ENCODE peak calls at places on chromosome 11, in seven cellular contexts. One of them, this sample, is unnamed.

GRCh38 chr11:18457435-18457834 is 1.8 kb downstream of the LDHAL6A start:
- DNase-seq in HTR-8/SVneo: peak; percentile 7
- DNase-seq in heart left ventricle: no peak
- DNase-seq in tibial artery: no peak
- DNase-seq in NCI-H1417: no peak
- DNase-seq in activated CD4-positive, alpha-beta memory T cell treated with anti-CD3 and anti-CD28 coated beads, Interleukin-2, amount 10 ng/mL, durations not matched to agents 7 days and 5 days: no peak
- DNase-seq in stimulated activated CD4-positive, alpha-beta T cell treated with anti-CD3 and anti-CD28 coated beads, Interleukin-12 subunit alpha, Interleukin-12 subunit beta, amount 100 ng/mL, for 48 hours: no peak
- DNase-seq in this sample: no peak

GRCh38 chr11:130945945-130946344 is 29.7 kb upstream of the SNX19 start:
- DNase-seq in HTR-8/SVneo: no peak
- DNase-seq in heart left ventricle: peak; percentile 64
- DNase-seq in tibial artery: peak; percentile 57
- DNase-seq in NCI-H1417: no peak
- DNase-seq in activated CD4-positive, alpha-beta memory T cell treated with anti-CD3 and anti-CD28 coated beads, Interleukin-2, amount 10 ng/mL, durations not matched to agents 7 days and 5 days: no peak
- DNase-seq in stimulated activated CD4-positive, alpha-beta T cell treated with anti-CD3 and anti-CD28 coated beads, Interleukin-12 subunit alpha, Interleukin-12 subunit beta, amount 100 ng/mL, for 48 hours: no peak
- DNase-seq in this sample: no peak

GRCh38 chr11:106137061-106137460 is 59.6 kb downstream of the AASDHPPT start:
- DNase-seq in HTR-8/SVneo: no peak
- DNase-seq in heart left ventricle: no peak
- DNase-seq in tibial artery: no peak
- DNase-seq in NCI-H1417: no peak
- DNase-seq in activated CD4-positive, alpha-beta memory T cell treated with anti-CD3 and anti-CD28 coated beads, Interleukin-2, amount 10 ng/mL, durations not matched to agents 7 days and 5 days: no peak
- DNase-seq in stimulated activated CD4-positive, alpha-beta T cell treated with anti-CD3 and anti-CD28 coated beads, Interleukin-12 subunit alpha, Interleukin-12 subunit beta, amount 100 ng/mL, for 48 hours: no peak
- DNase-seq in this sample: no peak

GRCh38 chr11:65225284-65226102 is 36.3 kb upstream of the POLA2 start:
- DNase-seq in HTR-8/SVneo: no peak
- DNase-seq in heart left ventricle: peak; percentile 81
- DNase-seq in tibial artery: peak; percentile 59
- DNase-seq in NCI-H1417: no peak
- DNase-seq in activated CD4-positive, alpha-beta memory T cell treated with anti-CD3 and anti-CD28 coated beads, Interleukin-2, amount 10 ng/mL, durations not matched to agents 7 days and 5 days: peak; percentile 64
- DNase-seq in stimulated activated CD4-positive, alpha-beta T cell treated with anti-CD3 and anti-CD28 coated beads, Interleukin-12 subunit alpha, Interleukin-12 subunit beta, amount 100 ng/mL, for 48 hours: peak; percentile 43
- DNase-seq in this sample: peak; percentile 81

GRCh38 chr11:86790073-86790727 is 10.1 kb upstream of the PRSS23 start:
- DNase-seq in HTR-8/SVneo: no peak
- DNase-seq in heart left ventricle: no peak
- DNase-seq in tibial artery: no peak
- DNase-seq in NCI-H1417: no peak
- DNase-seq in activated CD4-positive, alpha-beta memory T cell treated with anti-CD3 and anti-CD28 coated beads, Interleukin-2, amount 10 ng/mL, durations not matched to agents 7 days and 5 days: no peak
- DNase-seq in stimulated activated CD4-positive, alpha-beta T cell treated with anti-CD3 and anti-CD28 coated beads, Interleukin-12 subunit alpha, Interleukin-12 subunit beta, amount 100 ng/mL, for 48 hours: no peak
- DNase-seq in this sample: no peak

GRCh38 chr11:63970902-63971301 is 3.5 kb upstream of the COX8A start:
- DNase-seq in HTR-8/SVneo: no peak
- DNase-seq in heart left ventricle: no peak
- DNase-seq in tibial artery: no peak
- DNase-seq in NCI-H1417: no peak
- DNase-seq in activated CD4-positive, alpha-beta memory T cell treated with anti-CD3 and anti-CD28 coated beads, Interleukin-2, amount 10 ng/mL, durations not matched to agents 7 days and 5 days: no peak
- DNase-seq in stimulated activated CD4-positive, alpha-beta T cell treated with anti-CD3 and anti-CD28 coated beads, Interleukin-12 subunit alpha, Interleukin-12 subunit beta, amount 100 ng/mL, for 48 hours: no peak
- DNase-seq in this sample: no peak

GRCh38 chr11:76803811-76804600 is 20.9 kb downstream of the TSKU start:
- DNase-seq in HTR-8/SVneo: no peak
- DNase-seq in heart left ventricle: peak; percentile 33
- DNase-seq in tibial artery: peak; percentile 54
- DNase-seq in NCI-H1417: no peak
- DNase-seq in activated CD4-positive, alpha-beta memory T cell treated with anti-CD3 and anti-CD28 coated beads, Interleukin-2, amount 10 ng/mL, durations not matched to agents 7 days and 5 days: peak; percentile 40
- DNase-seq in stimulated activated CD4-positive, alpha-beta T cell treated with anti-CD3 and anti-CD28 coated beads, Interleukin-12 subunit alpha, Interleukin-12 subunit beta, amount 100 ng/mL, for 48 hours: peak; percentile 76
- DNase-seq in this sample: no peak

GRCh38 chr11:93626038-93626437 is 35.4 kb upstream of the CEP295 start:
- DNase-seq in HTR-8/SVneo: no peak
- DNase-seq in heart left ventricle: no peak
- DNase-seq in tibial artery: no peak
- DNase-seq in NCI-H1417: no peak
- DNase-seq in activated CD4-positive, alpha-beta memory T cell treated with anti-CD3 and anti-CD28 coated beads, Interleukin-2, amount 10 ng/mL, durations not matched to agents 7 days and 5 days: no peak
- DNase-seq in stimulated activated CD4-positive, alpha-beta T cell treated with anti-CD3 and anti-CD28 coated beads, Interleukin-12 subunit alpha, Interleukin-12 subunit beta, amount 100 ng/mL, for 48 hours: no peak
- DNase-seq in this sample: no peak

GRCh38 chr11:12693485-12694181 is 19.4 kb downstream of the TEAD1 start:
- DNase-seq in HTR-8/SVneo: peak; percentile 77
- DNase-seq in heart left ventricle: no peak
- DNase-seq in tibial artery: peak; percentile 64
- DNase-seq in NCI-H1417: peak; percentile 67
- DNase-seq in activated CD4-positive, alpha-beta memory T cell treated with anti-CD3 and anti-CD28 coated beads, Interleukin-2, amount 10 ng/mL, durations not matched to agents 7 days and 5 days: no peak
- DNase-seq in stimulated activated CD4-positive, alpha-beta T cell treated with anti-CD3 and anti-CD28 coated beads, Interleukin-12 subunit alpha, Interleukin-12 subunit beta, amount 100 ng/mL, for 48 hours: peak; percentile 17
- DNase-seq in this sample: no peak

GRCh38 chr11:44125598-44125997 is 30.1 kb downstream of the EXT2 start:
- DNase-seq in HTR-8/SVneo: no peak
- DNase-seq in heart left ventricle: no peak
- DNase-seq in tibial artery: no peak
- DNase-seq in NCI-H1417: no peak
- DNase-seq in activated CD4-positive, alpha-beta memory T cell treated with anti-CD3 and anti-CD28 coated beads, Interleukin-2, amount 10 ng/mL, durations not matched to agents 7 days and 5 days: no peak
- DNase-seq in stimulated activated CD4-positive, alpha-beta T cell treated with anti-CD3 and anti-CD28 coated beads, Interleukin-12 subunit alpha, Interleukin-12 subunit beta, amount 100 ng/mL, for 48 hours: no peak
- DNase-seq in this sample: no peak

GRCh38 chr11:77181226-77181625 is 53.2 kb downstream of the MYO7A start:
- DNase-seq in HTR-8/SVneo: no peak
- DNase-seq in heart left ventricle: peak; percentile 48
- DNase-seq in tibial artery: no peak
- DNase-seq in NCI-H1417: no peak
- DNase-seq in activated CD4-positive, alpha-beta memory T cell treated with anti-CD3 and anti-CD28 coated beads, Interleukin-2, amount 10 ng/mL, durations not matched to agents 7 days and 5 days: no peak
- DNase-seq in stimulated activated CD4-positive, alpha-beta T cell treated with anti-CD3 and anti-CD28 coated beads, Interleukin-12 subunit alpha, Interleukin-12 subunit beta, amount 100 ng/mL, for 48 hours: no peak
- DNase-seq in this sample: no peak

GRCh38 chr11:63610604-63611394 is 3.4 kb downstream of the PLAAT3 start:
- DNase-seq in HTR-8/SVneo: no peak
- DNase-seq in heart left ventricle: no peak
- DNase-seq in tibial artery: no peak
- DNase-seq in NCI-H1417: peak; percentile 47
- DNase-seq in activated CD4-positive, alpha-beta memory T cell treated with anti-CD3 and anti-CD28 coated beads, Interleukin-2, amount 10 ng/mL, durations not matched to agents 7 days and 5 days: no peak
- DNase-seq in stimulated activated CD4-positive, alpha-beta T cell treated with anti-CD3 and anti-CD28 coated beads, Interleukin-12 subunit alpha, Interleukin-12 subunit beta, amount 100 ng/mL, for 48 hours: no peak
- DNase-seq in this sample: peak; percentile 20

GRCh38 chr11:92380882-92381281 is 156.3 kb downstream of the FAT3 start:
- DNase-seq in HTR-8/SVneo: no peak
- DNase-seq in heart left ventricle: no peak
- DNase-seq in tibial artery: no peak
- DNase-seq in NCI-H1417: no peak
- DNase-seq in activated CD4-positive, alpha-beta memory T cell treated with anti-CD3 and anti-CD28 coated beads, Interleukin-2, amount 10 ng/mL, durations not matched to agents 7 days and 5 days: no peak
- DNase-seq in stimulated activated CD4-positive, alpha-beta T cell treated with anti-CD3 and anti-CD28 coated beads, Interleukin-12 subunit alpha, Interleukin-12 subunit beta, amount 100 ng/mL, for 48 hours: no peak
- DNase-seq in this sample: no peak

GRCh38 chr11:31442086-31442485 is 67.3 kb downstream of the IMMP1L start:
- DNase-seq in HTR-8/SVneo: no peak
- DNase-seq in heart left ventricle: no peak
- DNase-seq in tibial artery: no peak
- DNase-seq in NCI-H1417: peak; percentile 95
- DNase-seq in activated CD4-positive, alpha-beta memory T cell treated with anti-CD3 and anti-CD28 coated beads, Interleukin-2, amount 10 ng/mL, durations not matched to agents 7 days and 5 days: no peak
- DNase-seq in stimulated activated CD4-positive, alpha-beta T cell treated with anti-CD3 and anti-CD28 coated beads, Interleukin-12 subunit alpha, Interleukin-12 subunit beta, amount 100 ng/mL, for 48 hours: no peak
- DNase-seq in this sample: no peak

GRCh38 chr11:129090056-129090455 is 102.1 kb downstream of the ARHGAP32 start:
- DNase-seq in HTR-8/SVneo: no peak
- DNase-seq in heart left ventricle: no peak
- DNase-seq in tibial artery: no peak
- DNase-seq in NCI-H1417: no peak
- DNase-seq in activated CD4-positive, alpha-beta memory T cell treated with anti-CD3 and anti-CD28 coated beads, Interleukin-2, amount 10 ng/mL, durations not matched to agents 7 days and 5 days: no peak
- DNase-seq in stimulated activated CD4-positive, alpha-beta T cell treated with anti-CD3 and anti-CD28 coated beads, Interleukin-12 subunit alpha, Interleukin-12 subunit beta, amount 100 ng/mL, for 48 hours: no peak
- DNase-seq in this sample: no peak

GRCh38 chr11:72676874-72677341 is 2.7 kb upstream of the PDE2A start:
- DNase-seq in HTR-8/SVneo: peak; percentile 79
- DNase-seq in heart left ventricle: peak; percentile 84
- DNase-seq in tibial artery: peak; percentile 58
- DNase-seq in NCI-H1417: peak; percentile 39
- DNase-seq in activated CD4-positive, alpha-beta memory T cell treated with anti-CD3 and anti-CD28 coated beads, Interleukin-2, amount 10 ng/mL, durations not matched to agents 7 days and 5 days: peak; percentile 73
- DNase-seq in stimulated activated CD4-positive, alpha-beta T cell treated with anti-CD3 and anti-CD28 coated beads, Interleukin-12 subunit alpha, Interleukin-12 subunit beta, amount 100 ng/mL, for 48 hours: peak; percentile 49
- DNase-seq in this sample: no peak

GRCh38 chr11:44651535-44652130 is 75.1 kb upstream of the TSPAN18 start:
- DNase-seq in HTR-8/SVneo: no peak
- DNase-seq in heart left ventricle: no peak
- DNase-seq in tibial artery: no peak
- DNase-seq in NCI-H1417: no peak
- DNase-seq in activated CD4-positive, alpha-beta memory T cell treated with anti-CD3 and anti-CD28 coated beads, Interleukin-2, amount 10 ng/mL, durations not matched to agents 7 days and 5 days: no peak
- DNase-seq in stimulated activated CD4-positive, alpha-beta T cell treated with anti-CD3 and anti-CD28 coated beads, Interleukin-12 subunit alpha, Interleukin-12 subunit beta, amount 100 ng/mL, for 48 hours: no peak
- DNase-seq in this sample: no peak

GRCh38 chr11:19426719-19427066 is 185.9 kb upstream of the E2F8 start:
- DNase-seq in HTR-8/SVneo: no peak
- DNase-seq in heart left ventricle: no peak
- DNase-seq in tibial artery: no peak
- DNase-seq in NCI-H1417: no peak
- DNase-seq in activated CD4-positive, alpha-beta memory T cell treated with anti-CD3 and anti-CD28 coated beads, Interleukin-2, amount 10 ng/mL, durations not matched to agents 7 days and 5 days: no peak
- DNase-seq in stimulated activated CD4-positive, alpha-beta T cell treated with anti-CD3 and anti-CD28 coated beads, Interleukin-12 subunit alpha, Interleukin-12 subunit beta, amount 100 ng/mL, for 48 hours: no peak
- DNase-seq in this sample: no peak

GRCh38 chr11:19821412-19821875 is 108.8 kb downstream of the NAV2 start:
- DNase-seq in HTR-8/SVneo: no peak
- DNase-seq in heart left ventricle: no peak
- DNase-seq in tibial artery: no peak
- DNase-seq in NCI-H1417: no peak
- DNase-seq in activated CD4-positive, alpha-beta memory T cell treated with anti-CD3 and anti-CD28 coated beads, Interleukin-2, amount 10 ng/mL, durations not matched to agents 7 days and 5 days: no peak
- DNase-seq in stimulated activated CD4-positive, alpha-beta T cell treated with anti-CD3 and anti-CD28 coated beads, Interleukin-12 subunit alpha, Interleukin-12 subunit beta, amount 100 ng/mL, for 48 hours: no peak
- DNase-seq in this sample: no peak